ENCODE peak calls at places on chromosomes 16 and 17, in four cellular contexts. One of them, this sample, is unnamed.

GRCh38 chr16:58843675-58844074 is 109.6 kb upstream of the GOT2 start:
- DNase-seq in neural progenitor cell: peak; percentile 38
- DNase-seq in psoas muscle: no peak
- DNase-seq in HCT116: peak; percentile 3
- DNase-seq in this sample: no peak

GRCh38 chr16:9186061-9186460 is 94.6 kb downstream of the HAPSTR1 start:
- DNase-seq in neural progenitor cell: no peak
- DNase-seq in HCT116: no peak
- DNase-seq in psoas muscle: no peak
- DNase-seq in this sample: no peak

GRCh38 chr17:71821512-71821911 is 299.3 kb upstream of the SOX9 start:
- DNase-seq in psoas muscle: no peak
- DNase-seq in neural progenitor cell: no peak
- DNase-seq in HCT116: no peak
- DNase-seq in this sample: no peak

GRCh38 chr16:77194295-77195231 is 3.6 kb downstream of the MON1B start:
- DNase-seq in psoas muscle: no peak
- DNase-seq in neural progenitor cell: no peak
- DNase-seq in HCT116: no peak
- DNase-seq in this sample: no peak

GRCh38 chr16:30335598-30336474 is 19.3 kb downstream of the CD2BP2 start:
- DNase-seq in neural progenitor cell: no peak
- DNase-seq in HCT116: no peak
- DNase-seq in psoas muscle: no peak
- DNase-seq in this sample: no peak

GRCh38 chr16:9061358-9061813 is 30.1 kb upstream of the HAPSTR1 start:
- DNase-seq in psoas muscle: no peak
- DNase-seq in HCT116: no peak
- DNase-seq in neural progenitor cell: no peak
- DNase-seq in this sample: no peak

GRCh38 chr17:80356231-80356856 is 58.6 kb upstream of the ENDOV start:
- DNase-seq in neural progenitor cell: peak; percentile 11
- DNase-seq in HCT116: no peak
- DNase-seq in psoas muscle: no peak
- DNase-seq in this sample: no peak

GRCh38 chr16:2516391-2517240 is 2.9 kb downstream of the ATP6V0C start:
- DNase-seq in neural progenitor cell: no peak
- DNase-seq in HCT116: no peak
- DNase-seq in psoas muscle: peak; percentile 50
- DNase-seq in this sample: no peak

GRCh38 chr17:7834554-7834890 is 505 bp downstream of the KDM6B start:
- DNase-seq in HCT116: no peak
- DNase-seq in psoas muscle: peak; percentile 73
- DNase-seq in neural progenitor cell: no peak
- DNase-seq in this sample: no peak

GRCh38 chr16:17476414-17477259 is 5.9 kb upstream of the XYLT1 start:
- DNase-seq in neural progenitor cell: peak; percentile 87
- DNase-seq in psoas muscle: peak; percentile 18
- DNase-seq in HCT116: peak; percentile 47
- DNase-seq in this sample: no peak

GRCh38 chr17:6862122-6862521 is 30.6 kb upstream of the TEKT1 start:
- DNase-seq in neural progenitor cell: no peak
- DNase-seq in HCT116: no peak
- DNase-seq in psoas muscle: no peak
- DNase-seq in this sample: no peak

GRCh38 chr17:81295031-81295677 is at the start of gene SLC38A10:
- DNase-seq in HCT116: peak; percentile 73
- DNase-seq in neural progenitor cell: peak; percentile 90
- DNase-seq in psoas muscle: peak; percentile 92
- DNase-seq in this sample: no peak

GRCh38 chr17:50363217-50364060 is 9.5 kb downstream of the MRPL27 start:
- DNase-seq in HCT116: no peak
- DNase-seq in neural progenitor cell: peak; percentile 94
- DNase-seq in psoas muscle: no peak
- DNase-seq in this sample: no peak

GRCh38 chr17:67467500-67468481 is 90.7 kb downstream of the PITPNC1 start:
- DNase-seq in neural progenitor cell: no peak
- DNase-seq in psoas muscle: no peak
- DNase-seq in HCT116: no peak
- DNase-seq in this sample: no peak

GRCh38 chr17:47704116-47704515 is 10.2 kb downstream of the TBKBP1 start:
- DNase-seq in HCT116: no peak
- DNase-seq in neural progenitor cell: no peak
- DNase-seq in psoas muscle: no peak
- DNase-seq in this sample: no peak

GRCh38 chr16:71430744-71431143 is 11.1 kb downstream of the TLE7 start:
- DNase-seq in neural progenitor cell: no peak
- DNase-seq in HCT116: no peak
- DNase-seq in psoas muscle: no peak
- DNase-seq in this sample: no peak

GRCh38 chr16:68084504-68085258 is 489 bp upstream of the NFATC3 start:
- DNase-seq in psoas muscle: peak; percentile 91
- DNase-seq in HCT116: no peak
- DNase-seq in neural progenitor cell: peak; percentile 93
- DNase-seq in this sample: no peak

GRCh38 chr16:55418586-55418985 is 60.4 kb upstream of the MMP2 start:
- DNase-seq in neural progenitor cell: peak; percentile 37
- DNase-seq in psoas muscle: no peak
- DNase-seq in HCT116: no peak
- DNase-seq in this sample: no peak

GRCh38 chr17:46035112-46035818 is 36.2 kb downstream of the STH start:
- DNase-seq in HCT116: no peak
- DNase-seq in psoas muscle: no peak
- DNase-seq in neural progenitor cell: no peak
- DNase-seq in this sample: no peak

GRCh38 chr17:57705921-57706695 is 39.0 kb downstream of the CCDC182 start:
- DNase-seq in psoas muscle: no peak
- DNase-seq in neural progenitor cell: no peak
- DNase-seq in HCT116: no peak
- DNase-seq in this sample: no peak

GRCh38 chr16:29007865-29008593 is 23.2 kb downstream of the LAT start:
- DNase-seq in HCT116: no peak
- DNase-seq in neural progenitor cell: no peak
- DNase-seq in psoas muscle: no peak
- DNase-seq in this sample: no peak

GRCh38 chr16:89170346-89171215 is 967 bp upstream of the CDH15 start:
- DNase-seq in neural progenitor cell: no peak
- DNase-seq in HCT116: peak; percentile 57
- DNase-seq in psoas muscle: no peak
- DNase-seq in this sample: no peak

DNA sequence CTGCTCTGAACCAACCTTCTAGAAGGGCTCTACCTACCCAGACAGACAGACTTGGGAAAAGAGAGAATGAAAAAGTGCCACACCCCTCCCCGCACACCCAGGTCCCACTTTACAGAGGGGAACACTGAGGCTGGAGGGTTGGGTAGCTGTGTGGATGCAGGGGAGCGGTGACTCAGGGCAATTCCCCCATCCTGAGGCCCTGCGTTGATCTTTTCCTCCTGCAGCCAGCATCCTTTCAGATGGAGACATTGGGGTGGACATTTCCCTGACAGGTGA is 10.0 kb downstream of the CETP start:
- DNase-seq in neural progenitor cell: no peak
- DNase-seq in HCT116: no peak
- DNase-seq in psoas muscle: no peak
- DNase-seq in this sample: no peak
- H3K4me3 ChIP-seq in neural progenitor cell: no peak overlapping the region
- H3K4me3 ChIP-seq in HCT116: no peak overlapping the region
- H3K4me3 ChIP-seq in psoas muscle: no peak overlapping the region
- H3K4me3 ChIP-seq in this sample: no peak overlapping the region

GRCh38 chr17:28675485-28675884 is 13.5 kb downstream of the SUPT6H start:
- DNase-seq in psoas muscle: no peak
- DNase-seq in neural progenitor cell: no peak
- DNase-seq in HCT116: no peak
- DNase-seq in this sample: no peak
- H3K36me3 ChIP-seq in psoas muscle: peaks cover 100% of the 10 kb centered on the region
- H3K36me3 ChIP-seq in neural progenitor cell: peaks cover 9% of the 10 kb centered on the region
- H3K36me3 ChIP-seq in HCT116: peaks cover 66% of the 10 kb centered on the region
- H3K36me3 ChIP-seq in this sample: peaks cover 47% of the 10 kb centered on the region

GRCh38 chr17:76696763-76697701 is 13.7 kb downstream of the MXRA7 start:
- DNase-seq in HCT116: no peak
- DNase-seq in psoas muscle: peak; percentile 82
- DNase-seq in neural progenitor cell: no peak
- DNase-seq in this sample: no peak
- H3K4me3 ChIP-seq in HCT116: no peak overlapping the region
- H3K4me3 ChIP-seq in psoas muscle: no peak overlapping the region
- H3K4me3 ChIP-seq in neural progenitor cell: no peak overlapping the region
- H3K4me3 ChIP-seq in this sample: no peak overlapping the region

GRCh38 chr17:43778337-43779144 is at the start of gene DUSP3:
- DNase-seq in HCT116: peak; percentile 81
- DNase-seq in neural progenitor cell: peak; percentile 94
- DNase-seq in psoas muscle: peak; percentile 96
- DNase-seq in this sample: peak; percentile 64

GRCh38 chr17:43772877-43773648 is 5.7 kb downstream of the DUSP3 start:
- DNase-seq in psoas muscle: no peak
- DNase-seq in neural progenitor cell: no peak
- DNase-seq in HCT116: no peak
- DNase-seq in this sample: no peak

GRCh38 chr17:43769859-43770258 is 8.9 kb downstream of the DUSP3 start:
- DNase-seq in neural progenitor cell: no peak
- DNase-seq in psoas muscle: no peak
- DNase-seq in HCT116: no peak
- DNase-seq in this sample: no peak

GRCh38 chr17:43771463-43771862 is 7.3 kb downstream of the DUSP3 start:
- DNase-seq in HCT116: no peak
- DNase-seq in neural progenitor cell: no peak
- DNase-seq in psoas muscle: no peak
- DNase-seq in this sample: no peak

GRCh38 chr17:43774304-43775250 is 4.2 kb downstream of the DUSP3 start:
- DNase-seq in HCT116: no peak
- DNase-seq in neural progenitor cell: no peak
- DNase-seq in psoas muscle: no peak
- DNase-seq in this sample: no peak
- H3K36me3 ChIP-seq in HCT116: peaks cover 23% of the 10 kb centered on the region
- H3K36me3 ChIP-seq in neural progenitor cell: no peaks in the 10 kb centered on the region
- H3K36me3 ChIP-seq in psoas muscle: peaks cover 47% of the 10 kb centered on the region
- H3K36me3 ChIP-seq in this sample: peaks cover 15% of the 10 kb centered on the region

DNA sequence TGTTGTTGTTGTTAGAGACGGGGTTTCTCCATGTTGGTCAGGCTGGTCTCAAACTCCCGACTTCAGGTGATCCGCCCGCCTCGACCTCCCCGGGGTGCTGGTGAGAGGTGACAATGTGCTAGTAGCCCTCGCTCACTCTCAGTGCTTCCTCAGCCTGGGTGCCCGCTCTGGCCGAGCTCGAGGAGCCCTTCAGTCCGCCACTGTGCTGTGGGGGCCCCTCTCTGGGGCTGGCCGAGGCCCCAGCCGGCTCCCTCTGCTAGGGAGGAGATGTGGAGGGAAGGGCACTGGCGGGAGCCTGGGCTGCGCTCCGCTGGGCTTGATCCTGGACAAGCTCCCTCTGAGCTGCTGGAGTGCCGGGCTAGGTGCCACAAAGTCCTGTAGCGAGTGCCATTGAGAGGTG is 21.7 kb upstream of the RBL2 start:
- DNase-seq in neural progenitor cell: no peak
- DNase-seq in HCT116: no peak
- DNase-seq in psoas muscle: no peak
- DNase-seq in this sample: no peak
- H3K4me3 ChIP-seq in neural progenitor cell: no peak overlapping the region
- H3K4me3 ChIP-seq in HCT116: no peak overlapping the region
- H3K4me3 ChIP-seq in psoas muscle: no peak overlapping the region
- H3K4me3 ChIP-seq in this sample: no peak overlapping the region